ENCODE peak calls at places on chromosomes 6 and 20, in nine cellular contexts. A is OCI-LY7, Z is AG09309, I is colonic mucosa, C is suprapubic skin, Q is Panc1, L is GM12865, P is left ventricle myocardium inferior, Y is ovary. M is an unnamed sample.

GRCh38 chr6:163419413-163420314 is 5.1 kb downstream of the QKI start:
- DNase-seq in A (no peak), Z (no peak), I (no peak), C (no peak), Q (no peak), L (peak; percentile 25), P (no peak), Y (no peak), M (no peak)

GRCh38 chr6:2021713-2022125 is 223.7 kb downstream of the GMDS start:
- DNase-seq in A (no peak), Z (peak; percentile 84), I (peak; percentile 90), C (peak; percentile 80), Q (no peak), L (no peak), P (peak; percentile 80), Y (peak; percentile 11), M (peak; percentile 66)

GRCh38 chr6:93423542-93423941 is 4.2 kb upstream of the EPHA7 start:
- DNase-seq in A (peak; percentile 60), Z (no peak), I (peak; percentile 46), C (no peak), Q (no peak), L (peak; percentile 60), P (peak; percentile 11), Y (peak; percentile 21), M (no peak)

GRCh38 chr6:109701774-109702173 is 10.7 kb downstream of the FIG4 start:
- DNase-seq in A (no peak), Z (no peak), I (no peak), C (no peak), Q (no peak), L (no peak), P (no peak), Y (no peak), M (no peak)

GRCh38 chr6:33091957-33092356 is 16.2 kb downstream of the HLA-DPB1 start:
- DNase-seq in A (peak; percentile 70), Z (no peak), I (peak; percentile 34), C (no peak), Q (no peak), L (peak; percentile 77), P (no peak), Y (no peak), M (no peak)

GRCh38 chr20:62201173-62202082 is 18.6 kb downstream of the MTG2 start:
- DNase-seq in A (peak; percentile 70), Z (no peak), I (no peak), C (no peak), Q (no peak), L (peak; percentile 74), P (no peak), Y (no peak), M (no peak)

GRCh38 chr20:400451-401275 is 7.4 kb upstream of the RBCK1 start:
- DNase-seq in A (peak; percentile 46), Z (no peak), I (no peak), C (no peak), Q (no peak), L (no peak), P (no peak), Y (no peak), M (no peak)

GRCh38 chr6:147395158-147395557 is 113.3 kb upstream of the SAMD5 start:
- DNase-seq in A (no peak), Z (no peak), I (no peak), C (no peak), Q (no peak), L (no peak), P (no peak), Y (no peak), M (no peak)

GRCh38 chr20:37336369-37337207 is 9.4 kb upstream of the SRC start:
- DNase-seq in A (peak; percentile 30), Z (no peak), I (no peak), C (no peak), Q (no peak), L (peak; percentile 97), P (peak; percentile 70), Y (peak; percentile 67), M (no peak)

GRCh38 chr20:38935285-38935684 is 9.1 kb downstream of the FAM83D start:
- DNase-seq in A (no peak), Z (no peak), I (no peak), C (no peak), Q (peak; percentile 22), L (no peak), P (no peak), Y (no peak), M (no peak)
- TF ChIP-seq CTCF in A (peak; percentile 53), Z (peak; percentile 19), I (no peak), C (no peak), Q (peak; percentile 56), L (peak; percentile 19), P (no peak), Y (no peak), M (peak; percentile 21)

GRCh38 chr20:50450493-50450826 is 59.7 kb upstream of the PTPN1 start:
- DNase-seq in A (no peak), Z (no peak), I (no peak), C (no peak), Q (no peak), L (no peak), P (no peak), Y (no peak), M (no peak)

GRCh38 chr20:50453533-50453932 is 56.6 kb upstream of the PTPN1 start:
- DNase-seq in A (no peak), Z (no peak), I (no peak), C (no peak), Q (no peak), L (no peak), P (no peak), Y (no peak), M (no peak)

GRCh38 chr20:50449789-50450492 is 60.2 kb upstream of the PTPN1 start:
- DNase-seq in A (no peak), Z (no peak), I (no peak), C (no peak), Q (no peak), L (peak; percentile 75), P (no peak), Y (no peak), M (no peak)

GRCh38 chr20:50447817-50448216 is 62.4 kb upstream of the PTPN1 start:
- DNase-seq in A (no peak), Z (no peak), I (no peak), C (no peak), Q (no peak), L (no peak), P (no peak), Y (no peak), M (no peak)

DNA sequence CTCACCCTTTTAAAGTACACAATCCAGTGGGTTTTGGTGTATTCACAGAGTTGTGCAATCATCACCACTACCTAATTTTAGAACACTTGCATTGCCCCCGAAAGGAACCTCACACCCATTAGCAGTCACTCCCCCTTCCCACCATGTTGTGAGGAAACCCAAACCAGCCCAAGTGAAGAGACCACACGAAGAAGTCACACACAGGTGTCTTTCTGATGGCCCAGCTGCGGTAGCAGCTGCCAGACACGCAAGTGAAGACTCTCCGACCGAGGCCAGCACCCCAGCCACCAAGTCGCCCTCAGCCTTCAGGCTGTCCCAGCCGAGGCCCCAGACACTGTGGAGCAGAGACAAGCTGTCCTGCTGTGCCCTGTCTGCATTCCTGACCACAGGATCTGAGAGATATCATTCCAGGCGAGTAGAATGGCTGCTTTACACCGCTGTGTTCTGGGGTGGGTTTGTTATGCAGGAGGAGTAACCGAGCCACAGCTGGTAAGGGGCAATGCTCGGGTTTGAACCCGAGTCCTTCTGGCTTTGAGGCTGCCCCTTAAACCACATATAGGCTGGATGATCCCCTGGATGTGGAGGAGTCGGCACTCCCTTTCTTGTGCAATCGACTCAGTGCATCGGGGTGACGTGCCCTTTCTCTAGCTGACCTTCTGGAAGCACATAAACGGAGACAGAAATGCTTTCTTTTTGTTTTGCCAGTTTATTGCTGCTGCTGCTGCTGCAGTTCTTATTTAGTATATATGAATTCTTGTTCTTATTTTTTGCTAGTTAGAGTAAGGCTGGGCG is 59.0 kb upstream of the PTPN1 start:
- DNase-seq in A (peak; percentile 48), Z (peak; percentile 24), I (no peak), C (no peak), Q (no peak), L (peak; percentile 94), P (no peak), Y (peak; percentile 51), M (no peak)
- H3K4me3 ChIP-seq in A (no peak overlapping the region), Z (peak overlapping the region; percentile 1), I (no peak overlapping the region), C (no peak overlapping the region), Q (no peak overlapping the region), L (peak overlapping the region; percentile 47), P (peak overlapping the region; percentile 46), Y (peak overlapping the region; percentile 6), M (no peak overlapping the region)

GRCh38 chr20:46581386-46581785 is 30.9 kb upstream of the OCSTAMP start:
- DNase-seq in A (no peak), Z (no peak), I (no peak), C (peak; percentile 52), Q (no peak), L (no peak), P (no peak), Y (no peak), M (no peak)
- TF ChIP-seq CTCF in A (no peak), Z (no peak), I (no peak), C (no peak), Q (no peak), L (no peak), P (no peak), Y (no peak), M (no peak)

DNA sequence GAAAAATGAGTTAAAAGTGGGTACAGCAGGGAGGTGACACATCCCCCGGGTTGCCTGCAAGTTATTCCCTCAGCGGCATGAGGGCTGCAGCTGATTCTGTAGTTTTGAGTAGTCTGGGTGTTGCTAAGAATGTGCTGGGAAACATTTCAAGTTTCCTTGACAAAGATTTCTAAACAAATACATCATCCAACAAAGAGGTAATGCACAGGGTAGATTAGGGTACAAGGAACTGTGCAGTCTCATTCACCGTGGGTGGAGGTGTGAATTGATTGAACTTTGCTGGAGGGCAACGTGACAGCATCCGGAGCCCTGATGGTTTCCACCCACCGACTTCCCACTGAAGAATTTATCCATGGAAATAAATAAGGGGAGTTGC is 21.8 kb downstream of the CASS4 start:
- DNase-seq in A (no peak), Z (peak; percentile 60), I (no peak), C (no peak), Q (no peak), L (no peak), P (no peak), Y (no peak), M (peak; percentile 84)
- H3K4me3 ChIP-seq in A (no peak overlapping the region), Z (no peak overlapping the region), I (no peak overlapping the region), C (no peak overlapping the region), Q (no peak overlapping the region), L (no peak overlapping the region), P (no peak overlapping the region), Y (no peak overlapping the region), M (no peak overlapping the region)

DNA sequence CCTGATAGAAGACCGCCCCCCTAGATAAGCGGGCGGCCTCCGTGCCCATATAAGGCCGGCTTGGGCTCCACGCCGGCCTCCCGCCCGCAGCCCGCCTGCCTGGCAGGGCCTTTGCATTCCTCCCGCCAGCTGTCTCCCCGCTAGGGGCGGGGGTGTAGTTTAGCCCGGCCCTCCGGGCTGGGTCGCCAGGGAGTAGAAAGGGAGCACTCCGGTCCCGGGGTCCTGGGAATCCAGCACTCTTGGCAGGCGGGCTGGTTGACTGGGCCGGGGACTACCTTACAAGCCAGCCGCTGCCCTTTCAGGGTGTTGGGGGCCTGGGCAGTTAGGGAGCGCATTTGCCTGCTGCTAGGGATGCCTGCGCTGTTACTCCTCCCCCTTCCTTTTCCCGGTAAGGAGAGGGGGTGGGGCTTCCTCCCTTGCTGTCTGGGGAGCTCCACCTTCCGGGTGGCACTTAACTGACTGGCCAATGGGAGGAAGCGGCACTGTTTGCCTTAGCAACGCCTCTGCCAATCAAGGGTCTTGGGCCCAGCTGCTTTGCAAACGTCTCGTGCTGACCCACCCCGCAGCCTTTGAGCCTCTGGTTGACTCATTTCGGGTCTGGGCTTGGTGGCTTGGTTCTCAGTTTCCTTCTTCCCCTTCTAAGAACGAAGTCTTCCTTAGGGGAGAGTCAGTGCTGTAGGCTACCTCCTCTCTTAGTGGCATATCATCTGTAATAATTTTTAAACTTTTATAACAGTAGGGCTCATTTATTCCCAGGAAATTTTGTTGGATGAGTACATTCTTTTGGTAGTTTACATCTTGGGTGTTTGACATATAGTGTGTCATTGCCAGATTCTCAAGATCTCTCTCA is 3.4 kb downstream of the SRF start:
- DNase-seq in A (peak; percentile 97), Z (peak; percentile 96), I (peak; percentile 99), C (peak; percentile 99), Q (peak; percentile 78), L (peak; percentile 99), P (peak; percentile 95), Y (peak; percentile 95), M (peak; percentile 98)
- TF ChIP-seq CTCF in A (no peak), Z (peak; percentile 26), I (no peak), C (no peak), Q (no peak), L (no peak), P (peak; percentile 45), Y (peak; percentile 23), M (peak; percentile 15)